ENCODE peak calls at places on chromosomes 2 and 18, in six cellular contexts. Y is uterus, X is Panc1, W is upper lobe of right lung, J is small intestine, K is A549. M is an unnamed sample. For H3K4me1, the result is how much of the 10 kb centered on the place peaks cover.

GRCh38 chr18:76847926-76848325 is 25.6 kb downstream of the ZNF236 start:
- DNase-seq in Y (no peak), K (peak), J (no peak), W (no peak), X (no peak), M (no peak)

GRCh38 chr2:38691994-38692393 is 26.1 kb downstream of the GALM start:
- DNase-seq in J (no peak), K (no peak), X (no peak), Y (no peak), W (no peak), M (no peak)

GRCh38 chr2:136363921-136364320 is 246.0 kb upstream of the CXCR4 start:
- DNase-seq in Y (no peak), J (no peak), W (no peak), X (no peak), K (no peak), M (no peak)

GRCh38 chr2:142863485-142863921 is 14.0 kb upstream of the KYNU start:
- DNase-seq in Y (no peak), X (no peak), K (peak), W (no peak), J (no peak), M (no peak)

GRCh38 chr2:133787651-133788050 is 219.4 kb upstream of the NCKAP5 start:
- DNase-seq in W (no peak), K (no peak), J (no peak), X (no peak), Y (no peak), M (no peak)

GRCh38 chr18:78399992-78400503 is 579.6 kb upstream of the SALL3 start:
- DNase-seq in K (no peak), J (no peak), Y (no peak), X (no peak), W (no peak), M (no peak)

GRCh38 chr18:76923485-76924085 is 101.2 kb downstream of the ZNF236 start:
- DNase-seq in J (peak), W (no peak), Y (no peak), X (peak), K (peak), M (no peak)

GRCh38 chr2:104746790-104747320 is 107.1 kb upstream of the POU3F3 start:
- DNase-seq in J (no peak), Y (no peak), X (no peak), W (no peak), K (no peak), M (no peak)

GRCh38 chr2:185628985-185629384 is 109.6 kb upstream of the FSIP2 start:
- DNase-seq in X (no peak), W (no peak), J (peak), Y (no peak), K (peak), M (no peak)

GRCh38 chr18:9823805-9824473 is 61.8 kb upstream of the TXNDC2 start:
- DNase-seq in J (no peak), K (no peak), W (no peak), Y (no peak), X (no peak), M (no peak)

GRCh38 chr2:154963509-154963908 is 265.0 kb downstream of the KCNJ3 start:
- DNase-seq in J (no peak), X (no peak), Y (no peak), K (no peak), W (no peak), M (no peak)

GRCh38 chr2:74290466-74291216 is 52.6 kb downstream of the SLC4A5 start:
- DNase-seq in W (no peak), K (no peak), Y (no peak), J (peak), X (no peak), M (no peak)

GRCh38 chr18:68494802-68495560 is 219.9 kb downstream of the TMX3 start:
- DNase-seq in Y (no peak), X (no peak), J (no peak), K (no peak), W (no peak), M (no peak)

GRCh38 chr2:99636432-99637034 is 146.7 kb upstream of the REV1 start:
- DNase-seq in X (no peak), J (no peak), K (no peak), Y (peak), W (peak), M (peak)

GRCh38 chr2:196184919-196185318 is 13.5 kb upstream of the STK17B start:
- DNase-seq in W (no peak), X (no peak), Y (no peak), J (no peak), K (no peak), M (no peak)

GRCh38 chr2:179255129-179255528 is 9.5 kb downstream of the SESTD1 start:
- DNase-seq in W (no peak), K (no peak), X (no peak), J (no peak), Y (no peak), M (no peak)

GRCh38 chr2:21042708-21042957 is 1.2 kb downstream of the APOB start:
- DNase-seq in X (no peak), Y (no peak), J (no peak), W (no peak), K (no peak), M (no peak)

GRCh38 chr2:131646669-131647297 is 119.1 kb downstream of the CCDC74A start:
- DNase-seq in J (no peak), W (no peak), Y (no peak), K (no peak), X (no peak), M (peak)

GRCh38 chr2:236988690-236989639 is 96.7 kb upstream of the COPS8 start:
- DNase-seq in K (no peak), Y (peak), J (peak), X (no peak), W (peak), M (peak)

GRCh38 chr2:241850544-241851324 is 8.0 kb downstream of the PDCD1 start:
- DNase-seq in J (no peak), Y (no peak), X (no peak), W (no peak), K (no peak), M (no peak)

GRCh38 chr18:23825978-23826405 is 136.7 kb downstream of the LAMA3 start:
- DNase-seq in K (no peak), J (no peak), X (no peak), W (no peak), Y (peak), M (peak)

GRCh38 chr2:129297430-129297829 is 682.0 kb upstream of the RAB6C start:
- DNase-seq in X (no peak), W (no peak), J (no peak), Y (no peak), K (no peak), M (no peak)

GRCh38 chr2:159226059-159226461 is 60.4 kb downstream of the WDSUB1 start:
- DNase-seq in W (no peak), Y (no peak), X (peak), K (peak), J (peak), M (no peak)

GRCh38 chr2:186068154-186068826 is 329.7 kb downstream of the FSIP2 start:
- DNase-seq in K (no peak), W (no peak), X (no peak), Y (no peak), J (no peak), M (no peak)

GRCh38 chr2:18750662-18751554 is 161.5 kb upstream of the NT5C1B start:
- DNase-seq in Y (no peak), J (no peak), W (no peak), K (no peak), X (no peak), M (no peak)

GRCh38 chr2:99278793-99279291 is 22.2 kb downstream of the LYG1 start:
- DNase-seq in J (no peak), W (no peak), Y (no peak), K (peak), X (no peak), M (no peak)

GRCh38 chr2:113370478-113371091 is 66.9 kb upstream of the ZNG1B start:
- DNase-seq in W (no peak), J (peak), Y (peak), X (peak), K (peak), M (peak)

GRCh38 chr18:3604626-3605408 is 154.8 kb downstream of the TGIF1 start:
- DNase-seq in Y (no peak), J (peak), K (peak), X (peak), W (no peak), M (no peak)

GRCh38 chr2:173963323-173963816 is 1.8 kb downstream of the SP3 start:
- DNase-seq in W (no peak), J (peak), K (peak), Y (peak), X (no peak), M (no peak)

GRCh38 chr2:221285156-221285555 is 286.9 kb downstream of the EPHA4 start:
- DNase-seq in J (no peak), W (no peak), X (no peak), K (no peak), Y (no peak), M (no peak)

GRCh38 chr2:144474017-144474416 is 45.9 kb downstream of the ZEB2 start:
- DNase-seq in W (no peak), J (no peak), X (no peak), Y (no peak), K (no peak), M (no peak)
- H3K4me1 ChIP-seq in W (under half), J (under half), X (under half), Y (under half), K (under half), M (under half)

GRCh38 chr2:189214484-189214883 is 34.9 kb upstream of the COL5A2 start:
- DNase-seq in X (no peak), Y (no peak), K (no peak), J (no peak), W (no peak), M (no peak)

GRCh38 chr2:189221811-189222210 is 42.2 kb upstream of the COL5A2 start:
- DNase-seq in J (peak), Y (no peak), W (no peak), K (peak), X (no peak), M (no peak)

GRCh38 chr2:189217041-189217440 is 37.5 kb upstream of the COL5A2 start:
- DNase-seq in W (no peak), X (no peak), K (no peak), Y (no peak), J (no peak), M (no peak)

GRCh38 chr2:189217546-189217945 is 38.0 kb upstream of the COL5A2 start:
- DNase-seq in W (no peak), Y (no peak), K (peak), X (no peak), J (no peak), M (peak)

DNA sequence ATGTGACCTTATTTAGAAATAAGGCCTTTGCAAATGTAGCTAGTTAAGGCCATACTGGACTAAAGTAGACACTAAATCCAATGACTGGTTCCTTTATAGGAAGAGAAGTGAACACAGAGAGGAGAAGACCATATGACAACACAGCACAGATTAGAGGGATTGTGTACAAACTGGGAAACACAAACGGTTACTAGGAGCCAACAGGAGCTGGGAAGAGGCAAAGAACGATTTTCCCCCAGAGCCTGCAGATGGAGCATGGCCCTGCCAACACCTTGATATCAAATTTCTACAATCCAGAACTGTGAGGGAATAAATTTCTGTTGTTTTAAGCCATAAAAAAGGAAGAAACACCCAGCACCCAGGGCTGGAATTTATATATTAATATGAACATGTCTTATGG is 38.7 kb upstream of the COL5A2 start:
- DNase-seq in J (no peak), K (no peak), W (no peak), X (no peak), Y (no peak), M (no peak)
- H3K4me1 ChIP-seq in J (under half), K (half or more), W (under half), X (under half), Y (under half), M (under half)

GRCh38 chr2:85774126-85774978 is 20.6 kb downstream of the ATOH8 start:
- DNase-seq in X (no peak), J (no peak), K (no peak), Y (no peak), W (no peak), M (peak)
- H3K4me1 ChIP-seq in X (under half), J (under half), K (under half), Y (under half), W (half or more), M (half or more)

DNA sequence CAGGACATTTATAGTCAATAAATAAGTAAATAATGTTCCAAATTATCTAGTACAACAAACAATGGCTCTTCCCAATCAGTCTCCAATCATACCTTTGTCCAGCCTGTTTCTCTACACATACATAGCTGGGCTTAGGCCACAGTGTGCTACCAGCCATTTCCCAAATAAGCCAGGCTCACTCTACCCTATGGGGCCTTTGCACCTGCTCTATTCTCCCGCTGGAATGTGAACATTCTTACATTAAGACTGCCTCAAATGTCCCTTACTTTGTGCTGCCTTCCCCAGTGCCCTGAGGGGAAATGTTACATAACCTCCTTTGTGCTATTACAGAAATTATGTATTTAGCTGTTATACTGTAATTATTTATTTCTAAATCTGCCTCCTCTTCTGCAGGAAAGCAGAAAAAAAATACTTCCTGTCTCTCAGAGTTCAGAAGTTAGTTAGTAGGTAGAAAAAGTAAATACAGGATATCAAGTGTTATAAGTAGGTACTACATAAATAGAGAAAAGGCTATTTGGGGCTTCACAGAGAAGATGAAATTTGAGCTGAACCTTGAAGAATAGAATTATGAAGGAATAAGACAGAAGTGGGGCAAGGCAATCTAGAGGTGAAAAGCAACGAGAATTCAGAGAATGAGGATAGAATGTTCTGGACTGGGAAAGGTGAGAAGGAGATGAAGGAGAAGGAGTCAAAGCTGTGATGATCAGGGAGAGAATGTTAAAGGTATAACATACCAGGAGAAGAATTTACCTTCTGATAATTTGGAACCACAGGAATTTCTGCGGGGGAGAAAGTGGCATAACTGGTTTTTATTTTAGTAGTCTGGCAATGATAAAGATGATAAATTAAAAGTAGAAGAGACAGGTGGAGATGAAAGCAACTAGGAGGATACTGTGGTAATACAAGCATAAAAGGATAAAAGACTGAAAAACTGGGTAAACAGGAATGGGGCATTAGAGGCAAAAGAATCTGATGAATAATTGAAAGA is 37.0 kb downstream of the ROCK1 start:
- DNase-seq in W (no peak), K (no peak), X (no peak), J (no peak), Y (no peak), M (no peak)
- H3K4me1 ChIP-seq in W (under half), K (under half), X (under half), J (under half), Y (under half), M (under half)

GRCh38 chr2:96111257-96111640 is 5.1 kb downstream of the ADRA2B start:
- DNase-seq in Y (no peak), K (no peak), W (no peak), J (no peak), X (no peak), M (no peak)
- H3K4me1 ChIP-seq in Y (under half), K (under half), W (under half), J (under half), X (under half), M (under half)

GRCh38 chr2:60489269-60489668 is 64.2 kb downstream of the BCL11A start:
- DNase-seq in Y (no peak), W (no peak), X (no peak), K (no peak), J (no peak), M (no peak)
- H3K4me1 ChIP-seq in Y (under half), W (under half), X (under half), K (under half), J (under half), M (under half)

DNA sequence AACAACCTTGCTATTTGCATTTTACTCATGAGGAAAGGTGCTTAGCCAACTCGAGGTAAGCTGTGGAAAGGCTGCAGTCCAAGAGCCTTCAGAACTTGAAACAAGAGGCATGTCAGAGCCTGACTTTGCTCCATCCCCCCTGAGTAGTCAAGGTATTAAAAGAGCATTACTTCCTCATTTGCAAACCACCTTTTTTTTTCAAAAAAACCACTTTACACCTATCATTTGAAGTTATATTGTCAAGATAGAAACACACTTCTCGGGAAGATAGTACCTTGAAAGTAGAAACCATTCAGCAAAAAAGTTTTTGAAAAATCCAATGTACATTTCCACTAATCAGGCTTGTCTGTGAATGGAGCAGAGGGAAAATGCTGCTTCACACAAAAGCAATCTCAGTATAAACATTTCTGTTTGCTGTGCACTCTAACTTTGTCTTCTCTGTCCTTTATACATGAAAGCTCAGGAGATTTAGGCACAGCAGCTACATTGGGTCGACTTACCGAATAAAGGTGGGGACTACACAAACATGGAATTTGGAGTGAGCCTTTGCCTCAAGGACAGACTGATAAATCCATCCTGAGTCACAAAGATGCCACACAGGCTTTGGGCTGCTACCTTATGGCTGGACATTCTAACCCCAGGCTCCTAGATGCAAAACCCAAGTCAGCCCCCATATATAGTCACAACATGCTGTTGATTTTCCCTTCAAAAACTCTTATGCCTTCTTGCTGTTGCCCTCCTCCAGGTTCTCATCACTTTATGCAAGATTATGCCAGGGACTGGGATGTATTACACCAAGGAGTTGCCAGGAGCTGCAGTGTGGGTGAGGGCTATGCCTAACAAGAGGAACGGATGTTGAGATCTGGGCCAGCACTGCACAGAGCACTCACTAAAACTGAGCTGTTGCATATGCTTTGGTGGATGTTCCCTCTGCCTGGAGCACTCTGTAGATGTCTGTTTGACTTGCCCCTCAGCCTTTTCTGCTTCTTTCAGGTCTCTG is 41.4 kb upstream of the EML4 start:
- DNase-seq in Y (no peak), X (no peak), J (peak), W (no peak), K (no peak), M (no peak)
- H3K4me1 ChIP-seq in Y (under half), X (half or more), J (under half), W (under half), K (half or more), M (under half)

DNA sequence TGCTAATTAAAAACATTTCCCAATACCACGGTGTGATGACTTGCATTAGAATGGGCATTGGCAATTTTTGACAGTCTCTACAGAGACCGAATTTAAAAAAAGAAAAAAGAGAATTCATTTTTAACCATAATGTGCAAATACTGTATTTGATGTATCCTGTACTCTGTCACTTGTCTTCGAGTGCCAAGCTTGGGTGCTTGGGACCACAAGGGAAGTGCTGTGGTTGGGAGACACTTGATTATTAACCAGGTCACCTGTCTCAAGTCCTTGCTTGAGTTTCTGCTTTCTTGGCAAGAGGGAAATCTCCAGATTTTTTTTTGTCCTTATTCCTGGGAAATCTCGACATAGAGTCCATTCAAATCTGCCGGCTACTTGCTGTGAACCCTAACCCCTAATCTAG is 209.0 kb downstream of the MC4R start:
- DNase-seq in X (no peak), K (no peak), Y (no peak), J (no peak), W (no peak), M (no peak)
- H3K4me1 ChIP-seq in X (under half), K (under half), Y (under half), J (under half), W (under half), M (under half)

DNA sequence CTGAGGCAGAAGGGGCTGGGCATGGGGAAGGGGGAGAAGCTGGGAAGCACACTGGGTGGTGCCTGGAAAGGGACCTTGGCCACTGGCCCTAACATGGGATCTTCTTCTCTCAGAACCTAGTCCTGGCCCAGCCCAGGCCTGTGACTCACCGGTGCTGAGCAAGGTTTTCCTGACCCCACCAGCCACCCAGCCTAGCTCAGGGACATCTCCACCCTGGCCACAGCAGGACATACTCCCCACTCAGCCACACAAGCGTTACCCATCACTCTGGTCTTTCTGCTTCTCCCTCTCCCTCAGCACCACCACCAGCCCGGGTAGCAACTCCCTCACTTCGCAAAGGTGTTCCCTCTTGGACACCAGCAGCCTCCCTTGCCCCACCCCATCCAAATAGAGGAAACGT is 22.8 kb downstream of the TNS1 start:
- DNase-seq in W (peak), Y (peak), J (no peak), X (no peak), K (no peak), M (no peak)
- H3K4me1 ChIP-seq in W (under half), Y (under half), J (under half), X (under half), K (under half), M (under half)

M was measured in right cardiac atrium.